ENCODE peak calls at places on chromosomes 12 and 14, in nine cellular contexts. One of them, this sample, is unnamed.

GRCh38 chr12:7321624-7322023 is 17.8 kb downstream of the ACSM4 start:
- DNase-seq in mammary epithelial cell: no peak
- DNase-seq in breast epithelium: no peak
- DNase-seq in WERI-Rb-1: no peak
- DNase-seq in tibial artery: no peak
- DNase-seq in stomach: no peak
- DNase-seq in H1: no peak
- DNase-seq in heart right ventricle: no peak
- DNase-seq in neuronal stem cell: no peak
- DNase-seq in this sample: no peak

GRCh38 chr12:121811434-121812319 is 7.9 kb downstream of the SETD1B start:
- DNase-seq in mammary epithelial cell: peak
- DNase-seq in breast epithelium: no peak
- DNase-seq in WERI-Rb-1: peak
- DNase-seq in tibial artery: peak
- DNase-seq in stomach: peak
- DNase-seq in H1: no peak
- DNase-seq in heart right ventricle: peak
- DNase-seq in neuronal stem cell: peak
- DNase-seq in this sample: no peak

GRCh38 chr14:91038439-91038838 is 22.0 kb downstream of the RPS6KA5 start:
- DNase-seq in mammary epithelial cell: peak
- DNase-seq in breast epithelium: peak
- DNase-seq in WERI-Rb-1: no peak
- DNase-seq in tibial artery: no peak
- DNase-seq in stomach: no peak
- DNase-seq in H1: no peak
- DNase-seq in heart right ventricle: no peak
- DNase-seq in neuronal stem cell: no peak
- DNase-seq in this sample: no peak

GRCh38 chr12:118290130-118290529 is 82.6 kb downstream of the TAOK3 start:
- DNase-seq in mammary epithelial cell: no peak
- DNase-seq in breast epithelium: no peak
- DNase-seq in WERI-Rb-1: peak
- DNase-seq in tibial artery: no peak
- DNase-seq in stomach: no peak
- DNase-seq in H1: no peak
- DNase-seq in heart right ventricle: no peak
- DNase-seq in neuronal stem cell: no peak
- DNase-seq in this sample: no peak

GRCh38 chr14:71688576-71688975 is 243.7 kb upstream of the RGS6 start:
- DNase-seq in mammary epithelial cell: no peak
- DNase-seq in breast epithelium: no peak
- DNase-seq in WERI-Rb-1: no peak
- DNase-seq in tibial artery: no peak
- DNase-seq in stomach: no peak
- DNase-seq in H1: no peak
- DNase-seq in heart right ventricle: no peak
- DNase-seq in neuronal stem cell: no peak
- DNase-seq in this sample: no peak

GRCh38 chr12:103208006-103208405 is 250.5 kb downstream of the ASCL1 start:
- DNase-seq in mammary epithelial cell: no peak
- DNase-seq in breast epithelium: no peak
- DNase-seq in WERI-Rb-1: peak
- DNase-seq in tibial artery: no peak
- DNase-seq in stomach: no peak
- DNase-seq in H1: no peak
- DNase-seq in heart right ventricle: no peak
- DNase-seq in neuronal stem cell: peak
- DNase-seq in this sample: no peak

GRCh38 chr12:121036810-121037326 is 2.2 kb downstream of the OASL start:
- DNase-seq in mammary epithelial cell: peak
- DNase-seq in breast epithelium: no peak
- DNase-seq in WERI-Rb-1: no peak
- DNase-seq in tibial artery: no peak
- DNase-seq in stomach: no peak
- DNase-seq in H1: no peak
- DNase-seq in heart right ventricle: no peak
- DNase-seq in neuronal stem cell: no peak
- DNase-seq in this sample: no peak

GRCh38 chr12:52370906-52371608 is 3.8 kb upstream of the KRT85 start:
- DNase-seq in mammary epithelial cell: no peak
- DNase-seq in breast epithelium: peak
- DNase-seq in WERI-Rb-1: no peak
- DNase-seq in tibial artery: peak
- DNase-seq in stomach: no peak
- DNase-seq in H1: no peak
- DNase-seq in heart right ventricle: peak
- DNase-seq in neuronal stem cell: no peak
- DNase-seq in this sample: no peak

GRCh38 chr12:48351022-48351708 is 446 bp upstream of the ZNF641 start:
- DNase-seq in mammary epithelial cell: peak
- DNase-seq in breast epithelium: peak
- DNase-seq in WERI-Rb-1: no peak
- DNase-seq in tibial artery: peak
- DNase-seq in stomach: peak
- DNase-seq in H1: no peak
- DNase-seq in heart right ventricle: peak
- DNase-seq in neuronal stem cell: peak
- DNase-seq in this sample: peak

GRCh38 chr14:64714432-64715025 is 10.3 kb downstream of the PLEKHG3 start:
- DNase-seq in mammary epithelial cell: no peak
- DNase-seq in breast epithelium: no peak
- DNase-seq in WERI-Rb-1: no peak
- DNase-seq in tibial artery: peak
- DNase-seq in stomach: no peak
- DNase-seq in H1: no peak
- DNase-seq in heart right ventricle: no peak
- DNase-seq in neuronal stem cell: no peak
- DNase-seq in this sample: no peak

GRCh38 chr12:58105225-58106119 is 164.1 kb downstream of the ATP23 start:
- DNase-seq in mammary epithelial cell: peak
- DNase-seq in breast epithelium: no peak
- DNase-seq in WERI-Rb-1: no peak
- DNase-seq in tibial artery: no peak
- DNase-seq in stomach: no peak
- DNase-seq in H1: no peak
- DNase-seq in heart right ventricle: no peak
- DNase-seq in neuronal stem cell: no peak
- DNase-seq in this sample: no peak

GRCh38 chr14:31936100-31936499 is 141.0 kb upstream of the ARHGAP5 start:
- DNase-seq in mammary epithelial cell: no peak
- DNase-seq in breast epithelium: no peak
- DNase-seq in WERI-Rb-1: no peak
- DNase-seq in tibial artery: no peak
- DNase-seq in stomach: no peak
- DNase-seq in H1: no peak
- DNase-seq in heart right ventricle: no peak
- DNase-seq in neuronal stem cell: no peak
- DNase-seq in this sample: no peak

GRCh38 chr14:90188588-90188987 is 67.8 kb upstream of the PSMC1 start:
- DNase-seq in mammary epithelial cell: no peak
- DNase-seq in breast epithelium: no peak
- DNase-seq in WERI-Rb-1: no peak
- DNase-seq in tibial artery: no peak
- DNase-seq in stomach: no peak
- DNase-seq in H1: no peak
- DNase-seq in heart right ventricle: no peak
- DNase-seq in neuronal stem cell: no peak
- DNase-seq in this sample: no peak

GRCh38 chr14:89899917-89900680 is 54.4 kb downstream of the EFCAB11 start:
- DNase-seq in mammary epithelial cell: no peak
- DNase-seq in breast epithelium: no peak
- DNase-seq in WERI-Rb-1: peak
- DNase-seq in tibial artery: no peak
- DNase-seq in stomach: no peak
- DNase-seq in H1: no peak
- DNase-seq in heart right ventricle: no peak
- DNase-seq in neuronal stem cell: no peak
- DNase-seq in this sample: no peak

GRCh38 chr12:127398026-127398715 is 868.8 kb upstream of the TMEM132C start:
- DNase-seq in mammary epithelial cell: peak
- DNase-seq in breast epithelium: no peak
- DNase-seq in WERI-Rb-1: peak
- DNase-seq in tibial artery: no peak
- DNase-seq in stomach: no peak
- DNase-seq in H1: no peak
- DNase-seq in heart right ventricle: no peak
- DNase-seq in neuronal stem cell: no peak
- DNase-seq in this sample: no peak

GRCh38 chr12:22299294-22299912 is 35.1 kb downstream of the ST8SIA1 start:
- DNase-seq in mammary epithelial cell: no peak
- DNase-seq in breast epithelium: no peak
- DNase-seq in WERI-Rb-1: no peak
- DNase-seq in tibial artery: no peak
- DNase-seq in stomach: no peak
- DNase-seq in H1: no peak
- DNase-seq in heart right ventricle: no peak
- DNase-seq in neuronal stem cell: peak
- DNase-seq in this sample: no peak

GRCh38 chr12:9866786-9867379 is 2.3 kb downstream of the CLEC2B start:
- DNase-seq in mammary epithelial cell: no peak
- DNase-seq in breast epithelium: no peak
- DNase-seq in WERI-Rb-1: no peak
- DNase-seq in tibial artery: no peak
- DNase-seq in stomach: no peak
- DNase-seq in H1: no peak
- DNase-seq in heart right ventricle: no peak
- DNase-seq in neuronal stem cell: no peak
- DNase-seq in this sample: no peak

GRCh38 chr12:62861586-62861985 is 73.4 kb downstream of the PPM1H start:
- DNase-seq in mammary epithelial cell: no peak
- DNase-seq in breast epithelium: no peak
- DNase-seq in WERI-Rb-1: peak
- DNase-seq in tibial artery: no peak
- DNase-seq in stomach: no peak
- DNase-seq in H1: no peak
- DNase-seq in heart right ventricle: no peak
- DNase-seq in neuronal stem cell: no peak
- DNase-seq in this sample: no peak

GRCh38 chr14:73397810-73398209 is 60.5 kb downstream of the NUMB start:
- DNase-seq in mammary epithelial cell: no peak
- DNase-seq in breast epithelium: no peak
- DNase-seq in WERI-Rb-1: no peak
- DNase-seq in tibial artery: no peak
- DNase-seq in stomach: no peak
- DNase-seq in H1: no peak
- DNase-seq in heart right ventricle: no peak
- DNase-seq in neuronal stem cell: no peak
- DNase-seq in this sample: no peak

GRCh38 chr14:100537701-100538565 is 49.3 kb downstream of the BEGAIN start:
- DNase-seq in mammary epithelial cell: no peak
- DNase-seq in breast epithelium: peak
- DNase-seq in WERI-Rb-1: no peak
- DNase-seq in tibial artery: peak
- DNase-seq in stomach: no peak
- DNase-seq in H1: no peak
- DNase-seq in heart right ventricle: no peak
- DNase-seq in neuronal stem cell: no peak
- DNase-seq in this sample: no peak

GRCh38 chr14:98203421-98203820 is 1068.6 kb downstream of the BCL11B start:
- DNase-seq in mammary epithelial cell: no peak
- DNase-seq in breast epithelium: no peak
- DNase-seq in WERI-Rb-1: no peak
- DNase-seq in tibial artery: no peak
- DNase-seq in stomach: no peak
- DNase-seq in H1: no peak
- DNase-seq in heart right ventricle: no peak
- DNase-seq in neuronal stem cell: no peak
- DNase-seq in this sample: no peak
- H3K27ac ChIP-seq in mammary epithelial cell: no peak
- H3K27ac ChIP-seq in breast epithelium: no peak
- H3K27ac ChIP-seq in WERI-Rb-1: no peak
- H3K27ac ChIP-seq in tibial artery: no peak
- H3K27ac ChIP-seq in stomach: no peak
- H3K27ac ChIP-seq in H1: no peak
- H3K27ac ChIP-seq in heart right ventricle: no peak
- H3K27ac ChIP-seq in neuronal stem cell: no peak
- H3K27ac ChIP-seq in this sample: no peak

DNA sequence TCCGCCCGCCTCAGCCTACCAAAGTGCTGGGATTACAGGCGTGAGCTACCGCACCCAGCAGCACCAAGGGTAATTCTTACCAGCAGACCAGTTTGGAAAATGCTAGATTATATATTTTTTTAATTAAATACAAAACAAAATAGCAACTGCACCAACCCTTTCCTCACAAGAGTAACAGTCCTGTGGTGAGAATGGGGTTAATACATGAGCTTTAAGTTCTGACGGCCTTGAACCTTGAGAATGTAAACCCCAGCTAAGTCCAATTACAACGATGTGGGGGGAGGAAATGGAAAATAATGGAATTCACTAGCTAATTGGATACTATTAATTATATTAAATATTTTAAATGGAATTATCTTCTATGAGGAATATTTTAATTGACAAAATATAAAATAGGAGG is 82.3 kb downstream of the GTF2A1 start:
- DNase-seq in mammary epithelial cell: no peak
- DNase-seq in breast epithelium: no peak
- DNase-seq in WERI-Rb-1: no peak
- DNase-seq in tibial artery: no peak
- DNase-seq in stomach: no peak
- DNase-seq in H1: no peak
- DNase-seq in heart right ventricle: no peak
- DNase-seq in neuronal stem cell: no peak
- DNase-seq in this sample: no peak
- H3K4me3 ChIP-seq in mammary epithelial cell: no peak
- H3K4me3 ChIP-seq in breast epithelium: no peak
- H3K4me3 ChIP-seq in WERI-Rb-1: no peak
- H3K4me3 ChIP-seq in tibial artery: no peak
- H3K4me3 ChIP-seq in stomach: no peak
- H3K4me3 ChIP-seq in H1: no peak
- H3K4me3 ChIP-seq in heart right ventricle: no peak
- H3K4me3 ChIP-seq in neuronal stem cell: no peak
- H3K4me3 ChIP-seq in this sample: no peak

GRCh38 chr14:68549057-68549421 is 243.8 kb downstream of the ZFP36L1 start:
- DNase-seq in mammary epithelial cell: peak
- DNase-seq in breast epithelium: no peak
- DNase-seq in WERI-Rb-1: no peak
- DNase-seq in tibial artery: peak
- DNase-seq in stomach: no peak
- DNase-seq in H1: no peak
- DNase-seq in heart right ventricle: no peak
- DNase-seq in neuronal stem cell: no peak
- DNase-seq in this sample: no peak
- H3K27ac ChIP-seq in mammary epithelial cell: peak
- H3K27ac ChIP-seq in breast epithelium: peak
- H3K27ac ChIP-seq in WERI-Rb-1: no peak
- H3K27ac ChIP-seq in tibial artery: peak
- H3K27ac ChIP-seq in stomach: peak
- H3K27ac ChIP-seq in H1: no peak
- H3K27ac ChIP-seq in heart right ventricle: peak
- H3K27ac ChIP-seq in neuronal stem cell: peak
- H3K27ac ChIP-seq in this sample: no peak

DNA sequence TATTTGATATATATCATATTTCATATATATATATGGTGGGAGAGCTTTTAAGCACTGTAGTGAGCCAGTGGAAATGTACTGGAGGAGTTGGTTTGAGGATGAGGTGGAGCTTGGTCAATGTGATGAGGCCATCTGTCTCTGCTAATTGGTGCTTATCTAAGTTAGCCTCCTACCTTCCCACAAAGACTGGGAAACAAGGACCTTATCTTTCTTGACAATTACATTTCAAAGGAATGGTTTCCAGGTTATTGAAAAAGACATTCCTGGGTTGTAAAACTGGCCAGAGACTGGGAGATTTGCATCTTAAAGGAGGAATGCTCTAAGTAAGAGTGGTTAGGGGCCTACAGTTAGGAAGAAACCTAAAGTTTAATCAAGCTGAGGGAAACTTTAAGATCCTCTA is 212.8 kb upstream of the SYT1 start:
- DNase-seq in mammary epithelial cell: no peak
- DNase-seq in breast epithelium: no peak
- DNase-seq in WERI-Rb-1: no peak
- DNase-seq in tibial artery: no peak
- DNase-seq in stomach: no peak
- DNase-seq in H1: peak
- DNase-seq in heart right ventricle: no peak
- DNase-seq in neuronal stem cell: no peak
- DNase-seq in this sample: peak
- H3K4me3 ChIP-seq in mammary epithelial cell: no peak
- H3K4me3 ChIP-seq in breast epithelium: no peak
- H3K4me3 ChIP-seq in WERI-Rb-1: no peak
- H3K4me3 ChIP-seq in tibial artery: no peak
- H3K4me3 ChIP-seq in stomach: no peak
- H3K4me3 ChIP-seq in H1: no peak
- H3K4me3 ChIP-seq in heart right ventricle: no peak
- H3K4me3 ChIP-seq in neuronal stem cell: no peak
- H3K4me3 ChIP-seq in this sample: no peak